ENCODE peak calls at places on chromosomes 11 and 22, in eight cellular contexts. F is NCI-H1105 treated with DMSO at 0.1 percent for 48 hours; I is stimulated activated CD8-positive, alpha-beta memory T cell treated with anti-CD3 and anti-CD28 coated beads, Interleukin-15, amount 100 ng/mL, for 24 hours; V is H1; P is NCI-H1092 treated with DMSO at 0.1 percent for 48 hours; K is activated T-cell treated with anti-CD3 and anti-CD28 coated beads for 1 hour; G is T-cell; C is activated CD8-positive, alpha-beta memory T cell treated with anti-CD3 and anti-CD28 coated beads, Interleukin-2, amount 50 U/mL, for 48 hours. H is an unnamed sample.

GRCh38 chr22:38758276-38758945 is 2.6 kb upstream of the SUN2 start:
- DNase-seq in G (peak), C (peak), V (no peak), P (no peak), I (peak), F (no peak), K (peak), H (no peak)

GRCh38 chr11:129394709-129395108 is 19.1 kb downstream of the BARX2 start:
- DNase-seq in C (no peak), P (no peak), G (no peak), K (no peak), I (no peak), V (no peak), F (no peak), H (no peak)

GRCh38 chr11:1882265-1883238 is 9.1 kb downstream of the PRR33 start:
- DNase-seq in K (peak), G (peak), F (peak), V (peak), P (peak), C (peak), I (peak), H (peak)

GRCh38 chr11:9137293-9138132 is 46.1 kb upstream of the SCUBE2 start:
- DNase-seq in G (peak), F (peak), I (peak), P (peak), C (peak), V (peak), K (peak), H (peak)

GRCh38 chr11:118907051-118907748 is 18.5 kb downstream of the BCL9L start:
- DNase-seq in P (peak), G (peak), K (peak), V (peak), I (peak), C (peak), F (peak), H (no peak)

GRCh38 chr22:39490135-39490798 is 11.8 kb upstream of the MIEF1 start:
- DNase-seq in I (peak), P (peak), F (peak), V (peak), G (peak), C (peak), K (peak), H (no peak)

GRCh38 chr11:78857688-78858087 is 283.0 kb upstream of the NARS2 start:
- DNase-seq in P (no peak), G (no peak), C (no peak), K (no peak), F (no peak), I (no peak), V (no peak), H (no peak)

GRCh38 chr11:75717608-75718403 is at the start of gene MOGAT2:
- DNase-seq in K (no peak), V (no peak), C (no peak), F (no peak), G (no peak), I (no peak), P (no peak), H (peak)

GRCh38 chr11:79546366-79546765 is 105.5 kb upstream of the TENM4 start:
- DNase-seq in I (no peak), K (no peak), P (no peak), V (no peak), G (no peak), C (no peak), F (peak), H (no peak)

GRCh38 chr11:50088231-50088630 is 55.6 kb downstream of the OR4C45 start:
- DNase-seq in F (no peak), C (no peak), K (no peak), P (no peak), V (no peak), I (no peak), G (no peak), H (no peak)

GRCh38 chr11:117946196-117946841 is 17.1 kb upstream of the TMPRSS13 start:
- DNase-seq in C (no peak), I (no peak), G (no peak), K (no peak), V (no peak), F (no peak), P (no peak), H (no peak)